ENCODE peak calls at places on chromosomes 3 and 15, in ten cellular contexts. N is PC-9, C is GM23338, J is neuronal stem cell, D is GM12878, P is mammary epithelial cell, F is IMR-90, R is SK-N-SH, H is mesenchymal stem cell, Z is fibroblast of lung. A is an unnamed sample.
A peak's percentile ranks its signal among the peaks of the same experiment; 100 is the strongest.

GRCh38 chr3:13287833-13288232 is 132.3 kb downstream of the NUP210 start:
- DNase-seq in N (no peak), C (no peak), J (no peak), D (no peak), P (no peak), F (no peak), R (no peak), H (no peak), Z (no peak), A (peak; percentile 65)

GRCh38 chr15:71790081-71790480 is 20.3 kb upstream of the NR2E3 start:
- DNase-seq in N (peak; percentile 88), C (no peak), J (no peak), D (no peak), P (peak; percentile 78), F (peak; percentile 41), R (no peak), H (peak; percentile 18), Z (peak; percentile 76), A (no peak)

GRCh38 chr3:57805674-57806073 is 49.6 kb downstream of the SLMAP start:
- DNase-seq in N (peak; percentile 84), C (peak; percentile 69), J (no peak), D (no peak), P (peak; percentile 96), F (peak; percentile 89), R (no peak), H (peak; percentile 67), Z (peak; percentile 86), A (no peak)

GRCh38 chr15:85047271-85047948 is 65.8 kb downstream of the PDE8A start:
- DNase-seq in N (peak; percentile 82), C (peak; percentile 21), J (no peak), D (no peak), P (no peak), F (peak; percentile 99), R (no peak), H (peak; percentile 99), Z (peak; percentile 96), A (no peak)

GRCh38 chr15:70001859-70002258 is 95.9 kb downstream of the TLE3 start:
- DNase-seq in N (no peak), C (no peak), J (no peak), D (no peak), P (no peak), F (no peak), R (no peak), H (no peak), Z (no peak), A (no peak)

GRCh38 chr15:39270976-39271375 is 309.9 kb upstream of the THBS1 start:
- DNase-seq in N (peak; percentile 37), C (no peak), J (no peak), D (no peak), P (peak; percentile 80), F (peak; percentile 98), R (no peak), H (peak; percentile 95), Z (peak; percentile 99), A (no peak)

GRCh38 chr15:42593143-42593542 is 17.7 kb downstream of the STARD9 start:
- DNase-seq in N (no peak), C (no peak), J (no peak), D (no peak), P (no peak), F (peak; percentile 21), R (no peak), H (peak; percentile 45), Z (no peak), A (no peak)

GRCh38 chr15:34659056-34659455 is 75.6 kb upstream of the GOLGA8B start:
- DNase-seq in N (no peak), C (no peak), J (no peak), D (no peak), P (no peak), F (no peak), R (no peak), H (no peak), Z (no peak), A (no peak)

GRCh38 chr3:24713516-24713915 is 218.9 kb upstream of the THRB start:
- DNase-seq in N (no peak), C (peak; percentile 7), J (no peak), D (no peak), P (no peak), F (no peak), R (no peak), H (no peak), Z (no peak), A (no peak)

GRCh38 chr15:66907826-66908502 is 157.4 kb upstream of the SMAD3 start:
- DNase-seq in N (no peak), C (no peak), J (no peak), D (peak; percentile 39), P (no peak), F (peak; percentile 37), R (no peak), H (no peak), Z (peak; percentile 16), A (peak; percentile 89)

GRCh38 chr15:66909381-66909890 is 156.0 kb upstream of the SMAD3 start:
- DNase-seq in N (no peak), C (no peak), J (no peak), D (no peak), P (no peak), F (no peak), R (no peak), H (no peak), Z (no peak), A (no peak)

GRCh38 chr15:66911131-66911700 is 154.2 kb upstream of the SMAD3 start:
- DNase-seq in N (no peak), C (no peak), J (no peak), D (no peak), P (no peak), F (no peak), R (no peak), H (no peak), Z (no peak), A (no peak)

GRCh38 chr15:66906660-66907059 is 158.7 kb upstream of the SMAD3 start:
- DNase-seq in N (no peak), C (no peak), J (no peak), D (no peak), P (no peak), F (no peak), R (no peak), H (no peak), Z (no peak), A (no peak)

GRCh38 chr15:66908503-66909095 is 156.8 kb upstream of the SMAD3 start:
- DNase-seq in N (no peak), C (no peak), J (no peak), D (no peak), P (no peak), F (peak; percentile 30), R (no peak), H (no peak), Z (no peak), A (peak; percentile 44)
- H2AFZ ChIP-seq in N (no peak overlapping the region), C (peak overlapping the region; percentile 38), J (peak overlapping the region; percentile 11), D (peak overlapping the region; percentile 54), P (peak overlapping the region; percentile 14), F (peak overlapping the region; percentile 51), R (no peak overlapping the region), H (no peak overlapping the region), Z (peak overlapping the region; percentile 74), A (peak overlapping the region; percentile 90)

GRCh38 chr3:173025941-173026340 is 115.1 kb downstream of the SPATA16 start:
- DNase-seq in N (no peak), C (no peak), J (no peak), D (no peak), P (no peak), F (no peak), R (no peak), H (no peak), Z (no peak), A (no peak)

GRCh38 chr3:173027429-173027828 is 113.6 kb downstream of the SPATA16 start:
- DNase-seq in N (peak; percentile 21), C (no peak), J (no peak), D (no peak), P (no peak), F (no peak), R (no peak), H (no peak), Z (no peak), A (no peak)

GRCh38 chr3:173019378-173019777 is 121.7 kb downstream of the SPATA16 start:
- DNase-seq in N (no peak), C (peak; percentile 49), J (no peak), D (no peak), P (no peak), F (no peak), R (no peak), H (no peak), Z (no peak), A (no peak)

DNA sequence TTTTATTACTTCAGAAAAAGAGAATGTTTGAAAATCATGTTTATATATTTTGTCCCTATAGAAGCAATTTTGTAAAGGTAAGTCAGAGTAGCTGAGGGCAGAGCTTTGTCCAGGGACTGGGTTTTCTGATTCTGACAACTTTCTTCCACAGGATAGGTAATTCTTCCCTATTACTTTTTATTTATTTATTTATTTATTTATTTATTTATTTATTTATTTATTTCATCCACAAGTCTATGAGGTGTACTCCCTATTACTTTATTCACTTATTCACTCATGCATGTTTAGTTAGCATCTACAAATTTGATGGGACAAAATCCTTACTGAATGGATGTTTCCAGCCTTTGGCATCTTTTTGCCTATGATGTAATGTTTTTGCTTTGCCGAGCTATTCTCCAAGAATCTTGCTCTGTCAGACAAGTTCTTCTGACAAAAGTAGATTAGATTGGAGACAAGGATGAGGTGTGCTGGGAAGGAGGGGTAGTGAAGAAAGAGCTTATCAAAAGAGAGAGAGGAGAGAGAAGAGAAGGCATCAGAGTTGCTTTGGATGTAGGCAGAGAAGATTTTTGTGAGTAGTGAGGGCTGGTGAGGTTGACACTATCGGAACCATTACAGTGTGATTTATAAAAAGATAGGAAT is 119.4 kb downstream of the SPATA16 start:
- DNase-seq in N (no peak), C (no peak), J (no peak), D (no peak), P (no peak), F (no peak), R (no peak), H (no peak), Z (no peak), A (no peak)
- H2AFZ ChIP-seq in N (no peak overlapping the region), C (no peak overlapping the region), J (no peak overlapping the region), D (no peak overlapping the region), P (no peak overlapping the region), F (no peak overlapping the region), R (no peak overlapping the region), H (no peak overlapping the region), Z (no peak overlapping the region), A (no peak overlapping the region)

DNA sequence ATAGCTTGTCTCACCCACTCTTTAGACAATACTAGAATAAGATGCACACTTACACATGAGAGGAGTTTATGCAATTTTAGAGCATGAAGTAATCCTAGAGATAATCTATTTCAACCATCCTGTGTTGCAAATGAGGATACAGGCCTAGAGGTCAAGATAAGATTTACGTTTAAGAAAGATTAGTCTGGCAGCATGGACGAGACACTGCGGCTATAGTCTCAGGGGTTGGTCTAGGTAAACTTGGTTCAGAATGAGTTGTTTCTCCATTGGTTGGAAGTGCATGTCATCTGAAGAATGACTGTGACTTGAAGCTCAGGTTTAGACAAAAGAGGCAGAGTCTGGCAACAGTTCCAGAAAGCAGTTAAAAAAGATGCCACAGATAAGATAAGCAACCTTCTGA is 630.8 kb downstream of the SQOR start:
- DNase-seq in N (no peak), C (no peak), J (no peak), D (no peak), P (no peak), F (no peak), R (no peak), H (no peak), Z (no peak), A (no peak)
- H2AFZ ChIP-seq in N (no peak overlapping the region), C (no peak overlapping the region), J (no peak overlapping the region), D (no peak overlapping the region), P (no peak overlapping the region), F (no peak overlapping the region), R (no peak overlapping the region), H (no peak overlapping the region), Z (no peak overlapping the region), A (no peak overlapping the region)

GRCh38 chr3:100400424-100400781 is 486 bp downstream of the TOMM70 start:
- DNase-seq in N (no peak), C (peak; percentile 28), J (peak; percentile 20), D (no peak), P (peak; percentile 26), F (peak; percentile 17), R (no peak), H (peak; percentile 52), Z (peak; percentile 12), A (peak; percentile 65)
- H2AFZ ChIP-seq in N (peak overlapping the region; percentile 91), C (peak overlapping the region; percentile 90), J (peak overlapping the region; percentile 96), D (peak overlapping the region; percentile 98), P (peak overlapping the region; percentile 87), F (peak overlapping the region; percentile 99), R (peak overlapping the region; percentile 93), H (peak overlapping the region; percentile 1), Z (peak overlapping the region; percentile 30), A (peak overlapping the region; percentile 83)